ENCODE peak calls at places on chromosomes 11 and 22, in nine cellular contexts. One of them, this sample, is unnamed.
A peak's percentile ranks its signal among the peaks of the same experiment; 100 is the strongest.

GRCh38 chr22:23751441-23751996 is 607 bp upstream of the ZNF70 start:
- DNase-seq in fibroblast of lung: peak; percentile 34
- DNase-seq in endodermal cell: peak; percentile 75
- DNase-seq in thoracic aorta: no peak
- DNase-seq in mesendoderm: peak; percentile 56
- DNase-seq in tibial nerve: no peak
- DNase-seq in HepG2: no peak
- DNase-seq in psoas muscle: no peak
- DNase-seq in HCT116: no peak
- DNase-seq in this sample: no peak

GRCh38 chr22:45818130-45819085 is 146.8 kb downstream of the ATXN10 start:
- DNase-seq in tibial nerve: no peak
- DNase-seq in thoracic aorta: no peak
- DNase-seq in psoas muscle: peak; percentile 77
- DNase-seq in mesendoderm: peak; percentile 23
- DNase-seq in HepG2: peak; percentile 16
- DNase-seq in endodermal cell: peak; percentile 73
- DNase-seq in fibroblast of lung: peak; percentile 20
- DNase-seq in HCT116: no peak
- DNase-seq in this sample: peak; percentile 82

GRCh38 chr11:95652002-95652472 is 137.5 kb downstream of the FAM76B start:
- DNase-seq in HCT116: no peak
- DNase-seq in HepG2: no peak
- DNase-seq in fibroblast of lung: no peak
- DNase-seq in thoracic aorta: no peak
- DNase-seq in mesendoderm: no peak
- DNase-seq in tibial nerve: no peak
- DNase-seq in psoas muscle: no peak
- DNase-seq in endodermal cell: no peak
- DNase-seq in this sample: no peak

GRCh38 chr11:131688056-131688693 is 317.8 kb downstream of the NTM start:
- DNase-seq in HCT116: no peak
- DNase-seq in psoas muscle: peak; percentile 72
- DNase-seq in HepG2: peak; percentile 9
- DNase-seq in thoracic aorta: no peak
- DNase-seq in fibroblast of lung: peak; percentile 48
- DNase-seq in endodermal cell: peak; percentile 92
- DNase-seq in tibial nerve: peak; percentile 24
- DNase-seq in mesendoderm: peak; percentile 76
- DNase-seq in this sample: no peak

GRCh38 chr11:83410605-83411565 is 124.7 kb upstream of the CCDC90B start:
- DNase-seq in HepG2: no peak
- DNase-seq in thoracic aorta: no peak
- DNase-seq in fibroblast of lung: no peak
- DNase-seq in HCT116: no peak
- DNase-seq in mesendoderm: no peak
- DNase-seq in endodermal cell: no peak
- DNase-seq in tibial nerve: no peak
- DNase-seq in psoas muscle: peak; percentile 65
- DNase-seq in this sample: no peak

GRCh38 chr11:57279131-57279530 is 42.1 kb upstream of the APLNR start:
- DNase-seq in mesendoderm: no peak
- DNase-seq in fibroblast of lung: peak; percentile 80
- DNase-seq in psoas muscle: no peak
- DNase-seq in tibial nerve: no peak
- DNase-seq in HepG2: no peak
- DNase-seq in HCT116: no peak
- DNase-seq in endodermal cell: no peak
- DNase-seq in thoracic aorta: no peak
- DNase-seq in this sample: no peak

GRCh38 chr11:128508785-128509518 is 78.4 kb downstream of the ETS1 start:
- DNase-seq in psoas muscle: no peak
- DNase-seq in fibroblast of lung: peak; percentile 88
- DNase-seq in tibial nerve: no peak
- DNase-seq in HepG2: no peak
- DNase-seq in endodermal cell: no peak
- DNase-seq in thoracic aorta: no peak
- DNase-seq in HCT116: no peak
- DNase-seq in mesendoderm: no peak
- DNase-seq in this sample: no peak

GRCh38 chr22:35835998-35836691 is 118.5 kb downstream of the APOL5 start:
- DNase-seq in mesendoderm: peak; percentile 96
- DNase-seq in fibroblast of lung: peak; percentile 89
- DNase-seq in tibial nerve: no peak
- DNase-seq in HepG2: peak; percentile 71
- DNase-seq in thoracic aorta: no peak
- DNase-seq in endodermal cell: peak; percentile 79
- DNase-seq in psoas muscle: no peak
- DNase-seq in HCT116: peak; percentile 68
- DNase-seq in this sample: peak; percentile 28

GRCh38 chr11:108871152-108871551 is 206.3 kb downstream of the DDX10 start:
- DNase-seq in endodermal cell: peak; percentile 70
- DNase-seq in HCT116: no peak
- DNase-seq in thoracic aorta: no peak
- DNase-seq in HepG2: peak; percentile 35
- DNase-seq in fibroblast of lung: peak; percentile 67
- DNase-seq in tibial nerve: no peak
- DNase-seq in psoas muscle: no peak
- DNase-seq in mesendoderm: peak; percentile 66
- DNase-seq in this sample: peak; percentile 33
- H3K4me1 ChIP-seq in endodermal cell: no peaks in the 10 kb centered on the region
- H3K4me1 ChIP-seq in HCT116: peaks cover 30% of the 10 kb centered on the region
- H3K4me1 ChIP-seq in thoracic aorta: peaks cover 23% of the 10 kb centered on the region
- H3K4me1 ChIP-seq in HepG2: peaks cover 11% of the 10 kb centered on the region
- H3K4me1 ChIP-seq in fibroblast of lung: peaks cover 3% of the 10 kb centered on the region
- H3K4me1 ChIP-seq in tibial nerve: no peaks in the 10 kb centered on the region
- H3K4me1 ChIP-seq in psoas muscle: no peaks in the 10 kb centered on the region
- H3K4me1 ChIP-seq in mesendoderm: no peaks in the 10 kb centered on the region
- H3K4me1 ChIP-seq in this sample: no peaks in the 10 kb centered on the region

DNA sequence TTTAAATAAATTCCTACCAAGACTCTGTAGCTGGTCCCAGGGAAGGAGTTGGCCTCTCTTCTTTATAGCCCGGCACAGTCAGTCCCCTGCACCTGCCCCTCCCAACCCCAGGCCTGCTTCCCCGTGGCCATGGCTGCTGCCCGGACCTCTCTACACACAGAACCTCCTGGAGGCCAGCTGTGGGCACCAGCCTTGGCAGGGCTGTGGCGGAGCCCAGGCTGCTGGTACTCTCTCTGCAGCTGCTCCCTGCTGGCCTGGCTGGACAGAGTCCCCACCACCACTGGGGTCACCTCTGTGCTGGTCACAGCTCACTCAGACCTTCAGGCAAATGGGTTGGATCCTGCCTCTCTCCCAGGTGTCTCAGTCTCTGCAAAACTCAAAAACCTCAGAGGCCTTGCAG is 69.3 kb downstream of the LRP5 start:
- DNase-seq in psoas muscle: peak; percentile 55
- DNase-seq in HepG2: no peak
- DNase-seq in mesendoderm: no peak
- DNase-seq in HCT116: no peak
- DNase-seq in tibial nerve: no peak
- DNase-seq in thoracic aorta: no peak
- DNase-seq in fibroblast of lung: no peak
- DNase-seq in endodermal cell: no peak
- DNase-seq in this sample: no peak
- H3K4me3 ChIP-seq in psoas muscle: no peak overlapping the region
- H3K4me3 ChIP-seq in HepG2: no peak overlapping the region
- H3K4me3 ChIP-seq in mesendoderm: no peak overlapping the region
- H3K4me3 ChIP-seq in HCT116: no peak overlapping the region
- H3K4me3 ChIP-seq in tibial nerve: no peak overlapping the region
- H3K4me3 ChIP-seq in thoracic aorta: peak overlapping the region; percentile 46
- H3K4me3 ChIP-seq in fibroblast of lung: no peak overlapping the region
- H3K4me3 ChIP-seq in endodermal cell: no peak overlapping the region
- H3K4me3 ChIP-seq in this sample: no peak overlapping the region

DNA sequence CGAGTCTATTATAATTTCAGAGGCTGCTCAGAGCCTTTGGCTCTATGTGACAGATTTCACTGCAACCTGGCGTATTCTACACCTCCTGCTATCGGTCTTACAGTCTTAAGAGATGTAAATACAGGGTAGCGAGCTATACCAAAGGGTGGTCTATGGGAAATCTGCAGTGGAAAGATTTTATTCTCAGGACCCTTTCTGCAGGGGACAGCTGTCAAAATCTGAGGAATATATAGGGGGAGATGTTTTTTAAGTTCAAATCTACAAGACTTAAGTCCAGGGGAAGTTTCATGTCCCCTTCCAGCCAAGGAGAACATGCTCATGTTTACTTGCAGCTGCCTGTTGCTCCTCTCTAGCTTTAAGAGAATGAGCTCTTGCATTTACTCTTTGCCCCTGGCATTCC is 62.7 kb downstream of the MICAL2 start:
- DNase-seq in HCT116: no peak
- DNase-seq in fibroblast of lung: no peak
- DNase-seq in thoracic aorta: no peak
- DNase-seq in psoas muscle: no peak
- DNase-seq in tibial nerve: no peak
- DNase-seq in HepG2: no peak
- DNase-seq in endodermal cell: no peak
- DNase-seq in mesendoderm: no peak
- DNase-seq in this sample: no peak
- H3K4me1 ChIP-seq in HCT116: peaks cover 99% of the 10 kb centered on the region
- H3K4me1 ChIP-seq in fibroblast of lung: peaks cover 18% of the 10 kb centered on the region
- H3K4me1 ChIP-seq in thoracic aorta: peaks cover 88% of the 10 kb centered on the region
- H3K4me1 ChIP-seq in psoas muscle: no peaks in the 10 kb centered on the region
- H3K4me1 ChIP-seq in tibial nerve: no peaks in the 10 kb centered on the region
- H3K4me1 ChIP-seq in HepG2: peaks cover 1% of the 10 kb centered on the region
- H3K4me1 ChIP-seq in endodermal cell: peaks cover 3% of the 10 kb centered on the region
- H3K4me1 ChIP-seq in mesendoderm: peaks cover 2% of the 10 kb centered on the region
- H3K4me1 ChIP-seq in this sample: no peaks in the 10 kb centered on the region

GRCh38 chr11:113947989-113948388 is 26.9 kb upstream of the HTR3A start:
- DNase-seq in HepG2: no peak
- DNase-seq in endodermal cell: no peak
- DNase-seq in HCT116: no peak
- DNase-seq in psoas muscle: no peak
- DNase-seq in fibroblast of lung: no peak
- DNase-seq in tibial nerve: no peak
- DNase-seq in mesendoderm: no peak
- DNase-seq in thoracic aorta: no peak
- DNase-seq in this sample: no peak
- H3K4me3 ChIP-seq in HepG2: no peak overlapping the region
- H3K4me3 ChIP-seq in endodermal cell: no peak overlapping the region
- H3K4me3 ChIP-seq in HCT116: no peak overlapping the region
- H3K4me3 ChIP-seq in psoas muscle: no peak overlapping the region
- H3K4me3 ChIP-seq in fibroblast of lung: no peak overlapping the region
- H3K4me3 ChIP-seq in tibial nerve: no peak overlapping the region
- H3K4me3 ChIP-seq in mesendoderm: no peak overlapping the region
- H3K4me3 ChIP-seq in thoracic aorta: no peak overlapping the region
- H3K4me3 ChIP-seq in this sample: no peak overlapping the region

GRCh38 chr11:28671326-28671725 is 563.1 kb downstream of the METTL15 start:
- DNase-seq in mesendoderm: no peak
- DNase-seq in tibial nerve: no peak
- DNase-seq in fibroblast of lung: no peak
- DNase-seq in thoracic aorta: no peak
- DNase-seq in HCT116: no peak
- DNase-seq in HepG2: no peak
- DNase-seq in psoas muscle: no peak
- DNase-seq in endodermal cell: no peak
- DNase-seq in this sample: no peak

GRCh38 chr11:28666632-28667031 is 558.4 kb downstream of the METTL15 start:
- DNase-seq in endodermal cell: no peak
- DNase-seq in HepG2: no peak
- DNase-seq in mesendoderm: no peak
- DNase-seq in thoracic aorta: no peak
- DNase-seq in tibial nerve: no peak
- DNase-seq in HCT116: no peak
- DNase-seq in fibroblast of lung: peak; percentile 10
- DNase-seq in psoas muscle: no peak
- DNase-seq in this sample: no peak
- H3K4me1 ChIP-seq in endodermal cell: no peaks in the 10 kb centered on the region
- H3K4me1 ChIP-seq in HepG2: no peaks in the 10 kb centered on the region
- H3K4me1 ChIP-seq in mesendoderm: no peaks in the 10 kb centered on the region
- H3K4me1 ChIP-seq in thoracic aorta: no peaks in the 10 kb centered on the region
- H3K4me1 ChIP-seq in tibial nerve: no peaks in the 10 kb centered on the region
- H3K4me1 ChIP-seq in HCT116: no peaks in the 10 kb centered on the region
- H3K4me1 ChIP-seq in fibroblast of lung: no peaks in the 10 kb centered on the region
- H3K4me1 ChIP-seq in psoas muscle: no peaks in the 10 kb centered on the region
- H3K4me1 ChIP-seq in this sample: no peaks in the 10 kb centered on the region

GRCh38 chr11:32704775-32705174 is 89.7 kb downstream of the CCDC73 start:
- DNase-seq in HCT116: no peak
- DNase-seq in mesendoderm: no peak
- DNase-seq in endodermal cell: no peak
- DNase-seq in HepG2: no peak
- DNase-seq in thoracic aorta: no peak
- DNase-seq in psoas muscle: no peak
- DNase-seq in tibial nerve: no peak
- DNase-seq in fibroblast of lung: no peak
- DNase-seq in this sample: no peak

GRCh38 chr11:32704261-32704660 is 90.2 kb downstream of the CCDC73 start:
- DNase-seq in tibial nerve: no peak
- DNase-seq in fibroblast of lung: no peak
- DNase-seq in HepG2: no peak
- DNase-seq in endodermal cell: no peak
- DNase-seq in psoas muscle: no peak
- DNase-seq in mesendoderm: no peak
- DNase-seq in thoracic aorta: no peak
- DNase-seq in HCT116: no peak
- DNase-seq in this sample: no peak

GRCh38 chr11:32705309-32706033 is 89.0 kb downstream of the CCDC73 start:
- DNase-seq in mesendoderm: no peak
- DNase-seq in fibroblast of lung: no peak
- DNase-seq in endodermal cell: no peak
- DNase-seq in psoas muscle: no peak
- DNase-seq in thoracic aorta: no peak
- DNase-seq in tibial nerve: no peak
- DNase-seq in HCT116: no peak
- DNase-seq in HepG2: no peak
- DNase-seq in this sample: peak; percentile 14

DNA sequence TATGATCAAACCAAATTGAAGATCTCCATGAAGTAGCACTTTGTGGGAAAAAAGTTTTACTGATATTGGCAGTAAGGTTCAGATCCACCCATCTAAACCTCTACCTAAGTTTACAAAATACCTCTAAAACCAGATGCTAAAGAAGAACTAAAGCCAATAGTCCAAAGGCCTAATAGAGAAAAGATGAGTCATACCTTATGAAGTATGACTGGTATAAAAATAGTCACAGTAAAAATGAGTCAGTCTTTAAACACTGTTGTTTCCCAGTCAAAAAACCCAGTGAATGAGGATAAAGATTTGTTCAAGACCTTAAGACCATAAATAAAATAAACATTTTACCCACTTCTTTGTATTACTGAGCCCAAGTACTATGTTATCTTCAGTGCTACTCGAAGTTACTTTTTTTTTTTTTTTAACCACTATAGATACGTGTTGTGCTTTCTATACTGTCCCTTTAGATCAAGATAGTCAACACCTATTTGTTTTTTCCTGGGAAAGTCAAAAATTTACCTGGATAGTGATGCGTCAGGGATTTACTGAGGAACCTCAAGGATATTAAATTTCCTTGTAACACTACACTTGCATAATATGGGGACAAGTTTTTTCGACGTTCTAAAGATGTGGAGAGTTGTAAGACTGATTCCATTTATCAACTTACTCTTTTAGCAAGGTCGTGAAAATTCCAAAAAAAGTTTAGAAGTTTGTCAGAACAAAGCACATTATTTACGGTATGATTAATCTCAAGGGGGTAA is 87.3 kb downstream of the CCDC73 start:
- DNase-seq in endodermal cell: no peak
- DNase-seq in HepG2: peak; percentile 37
- DNase-seq in mesendoderm: no peak
- DNase-seq in psoas muscle: no peak
- DNase-seq in HCT116: peak; percentile 44
- DNase-seq in tibial nerve: no peak
- DNase-seq in fibroblast of lung: peak; percentile 81
- DNase-seq in thoracic aorta: no peak
- DNase-seq in this sample: no peak
- H3K4me3 ChIP-seq in endodermal cell: no peak overlapping the region
- H3K4me3 ChIP-seq in HepG2: no peak overlapping the region
- H3K4me3 ChIP-seq in mesendoderm: no peak overlapping the region
- H3K4me3 ChIP-seq in psoas muscle: no peak overlapping the region
- H3K4me3 ChIP-seq in HCT116: no peak overlapping the region
- H3K4me3 ChIP-seq in tibial nerve: no peak overlapping the region
- H3K4me3 ChIP-seq in fibroblast of lung: no peak overlapping the region
- H3K4me3 ChIP-seq in thoracic aorta: no peak overlapping the region
- H3K4me3 ChIP-seq in this sample: no peak overlapping the region

GRCh38 chr11:64539239-64539638 is 51.8 kb upstream of the SLC22A12 start:
- DNase-seq in mesendoderm: no peak
- DNase-seq in thoracic aorta: no peak
- DNase-seq in HCT116: no peak
- DNase-seq in tibial nerve: no peak
- DNase-seq in fibroblast of lung: no peak
- DNase-seq in endodermal cell: no peak
- DNase-seq in psoas muscle: no peak
- DNase-seq in HepG2: no peak
- DNase-seq in this sample: no peak
- H3K4me1 ChIP-seq in mesendoderm: no peaks in the 10 kb centered on the region
- H3K4me1 ChIP-seq in thoracic aorta: peaks cover 41% of the 10 kb centered on the region
- H3K4me1 ChIP-seq in HCT116: no peaks in the 10 kb centered on the region
- H3K4me1 ChIP-seq in tibial nerve: no peaks in the 10 kb centered on the region
- H3K4me1 ChIP-seq in fibroblast of lung: no peaks in the 10 kb centered on the region
- H3K4me1 ChIP-seq in endodermal cell: no peaks in the 10 kb centered on the region
- H3K4me1 ChIP-seq in psoas muscle: no peaks in the 10 kb centered on the region
- H3K4me1 ChIP-seq in HepG2: no peaks in the 10 kb centered on the region
- H3K4me1 ChIP-seq in this sample: no peaks in the 10 kb centered on the region